ENCODE peak calls at places on chromosomes 16 and 17, in eight cellular contexts. H is HCT116, F is GM23338, M is GM12878, L is endothelial cell of umbilical vein, W is K562, B is H1, E is HepG2. S is an unnamed sample.
A peak's percentile ranks its signal among the peaks of the same experiment; 100 is the strongest.

GRCh38 chr17:4766199-4766598 is 5.5 kb upstream of the TM4SF5 start:
- DNase-seq in H (no peak), F (no peak), W (no peak), E (no peak), L (no peak), B (no peak), M (no peak), S (no peak)

GRCh38 chr17:15269690-15270089 is 4.6 kb upstream of the PMP22 start:
- DNase-seq in H (no peak), B (no peak), F (no peak), M (no peak), W (no peak), E (no peak), L (peak; percentile 44), S (no peak)

GRCh38 chr17:8192070-8192815 is 2.3 kb upstream of the BORCS6 start:
- DNase-seq in W (peak; percentile 91), H (no peak), E (peak; percentile 93), B (no peak), F (peak; percentile 97), M (peak; percentile 87), L (peak; percentile 93), S (no peak)

GRCh38 chr17:8732406-8733065 is 12.1 kb downstream of the CCDC42 start:
- DNase-seq in F (no peak), L (no peak), E (no peak), W (no peak), M (no peak), B (no peak), H (no peak), S (no peak)

GRCh38 chr17:78808106-78808635 is 26.1 kb upstream of the CYTH1 start:
- DNase-seq in W (no peak), B (no peak), L (no peak), F (no peak), H (no peak), M (no peak), E (no peak), S (no peak)

GRCh38 chr16:71883193-71883848 is 661 bp downstream of the ZNF821 start:
- DNase-seq in L (peak; percentile 38), H (no peak), M (no peak), F (peak; percentile 78), B (no peak), E (no peak), W (peak; percentile 61), S (no peak)

GRCh38 chr17:79813826-79814623 is 17.1 kb upstream of the CBX8 start:
- DNase-seq in B (no peak), L (no peak), E (no peak), M (no peak), W (no peak), H (no peak), F (peak; percentile 69), S (no peak)

GRCh38 chr16:67101683-67102082 is 8.1 kb upstream of the PHAF1 start:
- DNase-seq in W (no peak), H (no peak), M (no peak), B (no peak), F (no peak), E (no peak), L (no peak), S (no peak)

GRCh38 chr17:69581061-69581955 is 166.8 kb downstream of the MAP2K6 start:
- DNase-seq in B (no peak), M (peak; percentile 39), W (no peak), F (peak; percentile 20), H (no peak), L (peak; percentile 83), E (no peak), S (no peak)

GRCh38 chr17:13462673-13463124 is 139.0 kb downstream of the HS3ST3A1 start:
- DNase-seq in F (no peak), W (no peak), H (no peak), L (no peak), M (no peak), E (peak; percentile 83), B (no peak), S (no peak)

GRCh38 chr17:58630883-58631522 is 60.8 kb downstream of the TEX14 start:
- DNase-seq in F (peak; percentile 73), H (peak; percentile 98), E (no peak), B (peak; percentile 77), W (peak; percentile 88), M (no peak), L (no peak), S (peak; percentile 3)

GRCh38 chr16:30748634-30749445 is 615 bp downstream of the PHKG2 start:
- DNase-seq in E (no peak), W (peak; percentile 61), F (peak; percentile 75), L (peak; percentile 21), M (no peak), B (no peak), H (no peak), S (no peak)

GRCh38 chr17:146546-146945 is 9.2 kb downstream of the SCGB1C2 start:
- DNase-seq in W (no peak), F (no peak), B (no peak), L (no peak), E (no peak), H (no peak), M (no peak), S (no peak)

GRCh38 chr16:13041646-13042045 is 140.2 kb downstream of the SHISA9 start:
- DNase-seq in L (no peak), F (no peak), H (no peak), W (no peak), E (no peak), B (no peak), M (no peak), S (peak; percentile 10)

GRCh38 chr17:78779848-78780247 is 2.2 kb downstream of the CYTH1 start:
- DNase-seq in M (no peak), W (no peak), H (no peak), E (no peak), F (no peak), L (no peak), B (no peak), S (no peak)

GRCh38 chr16:10817514-10817913 is 1.1 kb downstream of the TVP23A start:
- DNase-seq in H (no peak), B (no peak), F (no peak), W (no peak), L (no peak), M (no peak), E (no peak), S (no peak)

DNA sequence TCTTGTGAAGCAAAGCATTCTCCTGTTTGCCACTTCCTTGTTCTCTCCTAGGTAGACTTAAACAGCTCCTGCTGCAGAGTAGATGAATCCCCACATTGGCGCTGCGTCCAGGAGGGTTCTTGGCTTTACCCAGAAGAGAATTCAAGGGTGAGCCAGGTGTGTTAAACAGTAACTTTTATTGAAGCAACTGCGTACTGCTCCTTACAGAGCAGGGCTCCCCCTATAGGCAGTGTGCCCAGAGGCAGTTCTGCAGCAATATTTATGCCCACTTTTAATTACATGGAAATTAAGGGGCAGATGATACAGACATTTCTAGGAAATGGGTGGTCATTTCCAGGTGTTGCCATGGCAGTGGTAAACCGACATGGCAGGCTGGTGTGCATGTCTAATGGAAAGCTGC is 987.6 kb upstream of the RBFOX1 start:
- DNase-seq in W (peak; percentile 4), M (no peak), L (no peak), F (peak; percentile 27), B (no peak), E (no peak), H (no peak), S (no peak)
- H3K4me3 ChIP-seq in W (no peak overlapping the region), M (no peak overlapping the region), L (no peak overlapping the region), F (no peak overlapping the region), B (no peak overlapping the region), E (no peak overlapping the region), H (no peak overlapping the region), S (no peak overlapping the region)

DNA sequence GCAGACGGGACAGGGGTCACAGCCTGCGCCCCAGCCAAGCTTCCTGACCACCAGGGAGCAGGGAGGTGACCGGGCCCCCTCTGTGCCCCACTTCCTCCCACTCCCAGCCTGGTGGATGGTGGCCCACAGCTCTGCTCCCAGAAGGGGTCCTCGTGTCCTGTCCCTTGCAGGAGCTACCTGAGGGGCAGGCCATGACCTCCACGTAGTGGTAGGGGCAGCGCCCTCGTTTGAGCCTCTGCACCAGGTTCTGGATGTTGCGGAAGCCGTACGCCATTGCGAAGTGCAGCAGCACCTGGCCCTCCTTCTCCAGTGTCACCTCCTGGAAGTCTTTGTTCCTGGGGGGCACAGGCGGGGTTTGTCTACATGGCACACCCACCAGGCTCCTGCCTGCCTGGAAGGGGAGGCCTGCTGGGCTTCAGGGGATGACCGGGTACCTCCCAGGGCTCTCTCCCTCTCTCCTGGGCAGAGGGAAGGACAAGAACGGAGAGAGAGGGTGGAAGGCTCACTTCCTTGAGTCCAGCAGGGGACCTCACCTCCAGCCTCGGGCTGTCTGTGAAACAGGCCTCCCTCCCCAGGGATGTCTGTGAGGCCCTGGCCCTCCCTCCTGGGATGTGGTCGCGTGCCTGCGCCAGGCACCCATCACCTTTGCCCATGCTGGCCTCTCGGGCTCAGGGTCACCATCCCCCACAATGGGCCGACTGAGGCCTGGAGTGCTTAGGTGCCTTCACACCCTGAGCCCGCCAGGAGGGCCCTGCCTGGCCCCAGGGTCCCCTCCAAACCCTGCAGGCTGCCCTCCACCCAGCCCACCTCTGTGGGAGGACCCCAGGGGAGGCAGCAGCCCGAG is 4.0 kb downstream of the HAGHL start:
- DNase-seq in H (no peak), E (no peak), B (no peak), W (no peak), M (no peak), L (no peak), F (no peak), S (no peak)
- TF ChIP-seq POLR2AphosphoS5 in H (no peak), E (no peak), B (no peak), W (no peak), M (no peak), L (no peak), F (no peak), S (no peak)

DNA sequence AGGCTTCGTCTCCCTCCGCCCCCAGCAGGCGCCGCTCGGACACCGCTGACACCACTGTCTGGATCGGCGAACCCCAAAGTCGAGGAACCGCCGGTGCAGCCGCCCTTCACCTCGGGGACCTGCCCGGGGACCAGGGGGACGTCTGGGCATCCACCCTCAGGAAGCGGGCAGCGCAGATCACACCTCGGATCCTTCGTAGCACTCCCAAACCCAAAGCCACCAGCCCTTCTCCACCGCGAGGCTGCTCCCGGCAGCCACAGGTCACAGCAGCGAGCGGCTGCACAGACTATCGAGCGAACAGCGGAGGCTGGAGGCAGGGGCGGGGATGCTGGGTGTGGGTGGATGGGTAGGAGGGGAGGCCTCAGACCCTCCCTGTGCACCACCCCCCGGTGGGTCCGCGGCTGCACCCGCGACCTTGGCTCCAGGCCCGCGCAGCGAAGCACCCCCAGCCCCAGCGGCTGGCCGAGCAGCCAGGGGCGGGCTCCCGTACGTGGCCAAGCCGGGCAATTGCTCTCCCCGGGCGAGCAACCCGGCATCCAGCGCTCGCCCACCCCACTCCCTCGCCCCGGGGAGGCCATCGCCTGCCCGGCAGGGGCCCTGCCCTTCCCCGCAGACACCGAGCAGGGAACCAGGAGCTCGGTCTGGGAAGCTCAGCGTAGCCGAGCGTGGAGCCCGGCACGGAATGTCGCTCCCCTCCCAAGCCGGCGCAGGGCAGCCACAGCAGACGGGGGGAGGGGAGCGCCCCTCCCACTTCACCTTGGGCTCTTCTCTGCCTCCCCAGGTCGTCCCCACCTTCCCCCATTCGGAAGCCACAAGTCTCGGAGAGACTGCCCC is 1.0 kb downstream of the SDK2 start:
- DNase-seq in H (no peak), B (no peak), L (no peak), F (peak; percentile 61), E (no peak), M (no peak), W (no peak), S (no peak)
- TF ChIP-seq EZH2 in H (no peak), B (peak; percentile 44), L (no peak), F (peak; percentile 61), E (peak; percentile 93), M (no peak), W (no peak), S (no peak)

DNA sequence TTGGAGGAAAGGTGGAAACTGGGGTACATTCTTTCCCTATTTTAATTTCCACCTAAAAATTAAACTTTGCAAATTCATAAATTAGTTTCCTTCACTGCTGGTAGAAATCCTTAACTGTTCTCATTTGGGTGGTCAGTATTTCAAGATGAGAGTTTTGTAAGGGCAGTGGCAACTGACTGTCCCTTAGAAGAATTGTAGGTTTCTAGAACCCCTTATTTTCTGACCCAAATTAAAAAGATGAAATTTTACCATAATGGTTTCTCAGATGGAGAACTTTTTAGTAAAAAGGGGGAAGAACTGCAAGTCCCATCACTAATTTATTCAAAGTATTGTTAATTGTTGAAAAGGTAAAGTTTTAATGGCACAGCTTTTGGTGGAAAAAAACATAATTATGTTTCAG is 5.6 kb downstream of the IGF2BP1 start:
- DNase-seq in W (no peak), F (no peak), H (no peak), M (no peak), B (no peak), L (no peak), E (no peak), S (no peak)
- H3K4me3 ChIP-seq in W (peak overlapping the region; percentile 36), F (peak overlapping the region; percentile 78), H (no peak overlapping the region), M (no peak overlapping the region), B (peak overlapping the region; percentile 51), L (no peak overlapping the region), E (peak overlapping the region; percentile 62), S (peak overlapping the region; percentile 98)

S was measured in SK-N-MC.